ENCODE peak calls at places on chromosomes 2 and 18, in seven cellular contexts. D is psoas muscle, B is dorsolateral prefrontal cortex, N is HepG2, Z is fibroblast of mammary gland, Y is HFF-Myc, X is sigmoid colon. W is an unnamed sample.

GRCh38 chr2:23037596-23037995 is 347.4 kb upstream of the KLHL29 start:
- DNase-seq in D (no peak), B (no peak), N (no peak), Z (no peak), Y (no peak), X (no peak), W (no peak)

GRCh38 chr2:45610281-45611019 is 617 bp downstream of the SRBD1 start:
- DNase-seq in D (peak; percentile 59), B (no peak), N (peak; percentile 80), Z (peak; percentile 72), Y (peak; percentile 57), X (peak; percentile 70), W (peak; percentile 69)

GRCh38 chr2:237092920-237093781 is 7.5 kb downstream of the COPS8 start:
- DNase-seq in D (peak; percentile 67), B (no peak), N (no peak), Z (peak; percentile 90), Y (peak; percentile 55), X (peak; percentile 88), W (peak; percentile 80)

GRCh38 chr2:96913398-96914202 is 43.7 kb upstream of the SEMA4C start:
- DNase-seq in D (no peak), B (no peak), N (peak; percentile 36), Z (no peak), Y (no peak), X (no peak), W (no peak)

GRCh38 chr2:72118951-72119350 is 28.7 kb downstream of the CYP26B1 start:
- DNase-seq in D (no peak), B (no peak), N (no peak), Z (no peak), Y (no peak), X (no peak), W (no peak)

GRCh38 chr2:226515344-226516055 is 284.1 kb downstream of the IRS1 start:
- DNase-seq in D (no peak), B (no peak), N (peak; percentile 94), Z (peak; percentile 85), Y (no peak), X (no peak), W (peak; percentile 33)

GRCh38 chr18:54149078-54149697 is 75.3 kb downstream of the MBD2 start:
- DNase-seq in D (no peak), B (no peak), N (peak; percentile 27), Z (peak; percentile 95), Y (peak; percentile 75), X (no peak), W (peak; percentile 96)

GRCh38 chr2:173400760-173401159 is 46.1 kb downstream of the CDCA7 start:
- DNase-seq in D (no peak), B (no peak), N (peak; percentile 31), Z (peak; percentile 16), Y (no peak), X (no peak), W (no peak)

GRCh38 chr2:50564781-50565180 is 467.2 kb downstream of the NRXN1 start:
- DNase-seq in D (no peak), B (no peak), N (no peak), Z (no peak), Y (no peak), X (no peak), W (no peak)

GRCh38 chr2:11023326-11024009 is 111.7 kb downstream of the KCNF1 start:
- DNase-seq in D (no peak), B (no peak), N (no peak), Z (no peak), Y (no peak), X (no peak), W (no peak)

GRCh38 chr2:45932278-45932975 is 281.0 kb downstream of the PRKCE start:
- DNase-seq in D (no peak), B (no peak), N (no peak), Z (peak; percentile 90), Y (no peak), X (no peak), W (peak; percentile 36)

GRCh38 chr18:60624207-60624606 is 251.6 kb upstream of the MC4R start:
- DNase-seq in D (no peak), B (no peak), N (no peak), Z (no peak), Y (no peak), X (no peak), W (no peak)

GRCh38 chr18:45046961-45047360 is 366.3 kb downstream of the SETBP1 start:
- DNase-seq in D (no peak), B (no peak), N (no peak), Z (no peak), Y (no peak), X (no peak), W (no peak)

GRCh38 chr2:46942143-46942526 is 26.5 kb upstream of the MCFD2 start:
- DNase-seq in D (peak; percentile 54), B (no peak), N (no peak), Z (no peak), Y (no peak), X (no peak), W (no peak)

GRCh38 chr2:215218587-215219577 is 80.5 kb upstream of the ABCA12 start:
- DNase-seq in D (no peak), B (no peak), N (no peak), Z (peak; percentile 13), Y (no peak), X (no peak), W (no peak)

GRCh38 chr18:52682260-52682659 is 342.3 kb downstream of the DCC start:
- DNase-seq in D (no peak), B (no peak), N (no peak), Z (no peak), Y (no peak), X (no peak), W (no peak)

GRCh38 chr2:111050701-111051376 is 69.9 kb upstream of the BCL2L11 start:
- DNase-seq in D (no peak), B (no peak), N (peak; percentile 42), Z (no peak), Y (no peak), X (no peak), W (no peak)

GRCh38 chr18:55510809-55511208 is 77.2 kb downstream of the TCF4 start:
- DNase-seq in D (no peak), B (no peak), N (no peak), Z (peak; percentile 93), Y (no peak), X (no peak), W (peak; percentile 87)

GRCh38 chr2:2664989-2665833 is 334.1 kb upstream of the MYT1L start:
- DNase-seq in D (no peak), B (no peak), N (peak; percentile 58), Z (peak; percentile 50), Y (no peak), X (peak; percentile 60), W (peak; percentile 94)

GRCh38 chr18:6355789-6356589 is 58.7 kb downstream of the L3MBTL4 start:
- DNase-seq in D (no peak), B (no peak), N (no peak), Z (peak; percentile 67), Y (peak; percentile 3), X (no peak), W (peak; percentile 33)

GRCh38 chr2:44155577-44156446 is 12.9 kb upstream of the PPM1B start:
- DNase-seq in D (no peak), B (no peak), N (no peak), Z (peak; percentile 46), Y (peak; percentile 72), X (no peak), W (no peak)

GRCh38 chr2:44941551-44942234 is at the start of gene SIX3:
- DNase-seq in D (no peak), B (no peak), N (no peak), Z (no peak), Y (no peak), X (no peak), W (no peak)

GRCh38 chr2:73859721-73860586 is 31.2 kb downstream of the STAMBP start:
- DNase-seq in D (no peak), B (no peak), N (peak; percentile 44), Z (peak; percentile 94), Y (peak; percentile 74), X (no peak), W (peak; percentile 79)

GRCh38 chr2:160157861-160158813 is 41.9 kb downstream of the ITGB6 start:
- DNase-seq in D (no peak), B (no peak), N (no peak), Z (peak; percentile 14), Y (no peak), X (no peak), W (peak; percentile 32)

GRCh38 chr18:9109523-9109922 is 7.0 kb downstream of the NDUFV2 start:
- DNase-seq in D (no peak), B (no peak), N (no peak), Z (peak; percentile 68), Y (no peak), X (no peak), W (peak; percentile 56)

GRCh38 chr2:62305421-62306176 is 109.7 kb downstream of the B3GNT2 start:
- DNase-seq in D (no peak), B (no peak), N (no peak), Z (no peak), Y (no peak), X (no peak), W (no peak)

GRCh38 chr2:56108806-56109205 is 75.0 kb upstream of the CCDC85A start:
- DNase-seq in D (no peak), B (no peak), N (no peak), Z (no peak), Y (no peak), X (no peak), W (no peak)
- TF ChIP-seq CTCF in D (no peak), B (no peak), N (peak; percentile 46), Z (no peak), Y (no peak), X (no peak), W (peak; percentile 5)

GRCh38 chr2:184599875-184600227 is 1.5 kb downstream of the ZNF804A start:
- DNase-seq in D (no peak), B (no peak), N (no peak), Z (peak; percentile 12), Y (no peak), X (no peak), W (peak; percentile 53)
- H3K4me3 ChIP-seq in D (no peak overlapping the region), B (peak overlapping the region; percentile 71), N (no peak overlapping the region), Z (no peak overlapping the region), Y (no peak overlapping the region), X (peak overlapping the region; percentile 59), W (peak overlapping the region; percentile 61)

GRCh38 chr2:20414806-20415205 is 32.1 kb upstream of the RHOB start:
- DNase-seq in D (no peak), B (no peak), N (no peak), Z (no peak), Y (no peak), X (peak; percentile 46), W (no peak)
- TF ChIP-seq CTCF in D (no peak), B (no peak), N (no peak), Z (no peak), Y (no peak), X (no peak), W (no peak)

GRCh38 chr18:76458522-76459311 is 36.3 kb downstream of the ZNF516 start:
- DNase-seq in D (no peak), B (no peak), N (no peak), Z (no peak), Y (no peak), X (peak; percentile 53), W (no peak)

GRCh38 chr18:76460482-76460881 is 34.6 kb downstream of the ZNF516 start:
- DNase-seq in D (no peak), B (no peak), N (no peak), Z (peak; percentile 62), Y (no peak), X (no peak), W (no peak)

GRCh38 chr18:76459312-76459686 is 35.7 kb downstream of the ZNF516 start:
- DNase-seq in D (no peak), B (no peak), N (no peak), Z (no peak), Y (no peak), X (peak; percentile 64), W (no peak)

GRCh38 chr18:76461148-76461547 is 33.9 kb downstream of the ZNF516 start:
- DNase-seq in D (no peak), B (no peak), N (no peak), Z (no peak), Y (no peak), X (no peak), W (no peak)

GRCh38 chr18:76459687-76460350 is 35.2 kb downstream of the ZNF516 start:
- DNase-seq in D (peak; percentile 77), B (no peak), N (no peak), Z (peak; percentile 100), Y (peak; percentile 96), X (peak; percentile 68), W (peak; percentile 99)
- H3K4me3 ChIP-seq in D (peak overlapping the region; percentile 49), B (no peak overlapping the region), N (no peak overlapping the region), Z (peak overlapping the region; percentile 22), Y (no peak overlapping the region), X (peak overlapping the region; percentile 30), W (peak overlapping the region; percentile 9)